ENCODE peak calls at places on chromosomes 6 and 20, in ten cellular contexts. S is tibial artery, F is body of pancreas, E is heart left ventricle, U is breast epithelium, C is HCT116, P is OCI-LY7, I is astrocyte, Y is fibroblast of lung, L is fibroblast of mammary gland. W is an unnamed sample.

GRCh38 chr20:49450281-49450707 is 32.2 kb downstream of the KCNB1 start:
- DNase-seq in U (no peak), P (no peak), C (no peak), E (no peak), F (no peak), Y (peak), L (no peak), I (peak), S (no peak), W (no peak)

GRCh38 chr6:155418017-155418749 is 37.5 kb downstream of the NOX3 start:
- DNase-seq in E (peak), C (no peak), Y (peak), I (peak), U (no peak), F (no peak), L (peak), P (peak), S (peak), W (peak)

GRCh38 chr6:1604347-1604990 is 5.2 kb upstream of the FOXC1 start:
- DNase-seq in E (peak), S (peak), C (no peak), F (peak), P (peak), I (no peak), Y (no peak), L (no peak), U (no peak), W (peak)

GRCh38 chr6:149840345-149841075 is 23.6 kb downstream of the LRP11 start:
- DNase-seq in U (peak), F (peak), C (peak), P (peak), Y (peak), S (peak), E (peak), L (peak), I (peak), W (peak)

GRCh38 chr6:44010411-44011349 is 116.6 kb downstream of the MRPL14 start:
- DNase-seq in L (peak), I (peak), C (peak), Y (peak), F (peak), U (no peak), P (no peak), S (peak), E (peak), W (peak)

GRCh38 chr20:50679753-50680105 is 11.6 kb downstream of the RIPOR3 start:
- DNase-seq in U (no peak), Y (no peak), C (no peak), L (no peak), E (no peak), P (no peak), F (no peak), I (no peak), S (no peak), W (no peak)

GRCh38 chr6:112936476-112936875 is 589.3 kb downstream of the RFPL4B start:
- DNase-seq in I (peak), Y (peak), E (no peak), F (no peak), U (no peak), S (no peak), P (no peak), L (peak), C (no peak), W (peak)

GRCh38 chr20:14374191-14374590 is 36.8 kb upstream of the FLRT3 start:
- DNase-seq in C (no peak), L (no peak), S (no peak), I (no peak), F (no peak), P (no peak), U (no peak), E (no peak), Y (no peak), W (no peak)

GRCh38 chr6:97023982-97024381 is 99.5 kb downstream of the KLHL32 start:
- DNase-seq in P (no peak), C (no peak), Y (no peak), L (no peak), E (no peak), I (no peak), F (no peak), U (no peak), S (no peak), W (no peak)

GRCh38 chr20:54345301-54345724 is 130.1 kb upstream of the DOK5 start:
- DNase-seq in P (no peak), S (no peak), E (no peak), U (no peak), C (peak), L (peak), Y (peak), I (peak), F (no peak), W (peak)

GRCh38 chr6:35318200-35318844 is 20.7 kb downstream of the DEF6 start:
- DNase-seq in L (peak), F (peak), E (peak), Y (peak), S (peak), I (peak), U (no peak), C (no peak), P (no peak), W (peak)

GRCh38 chr6:133992992-133993682 is 40.1 kb downstream of the TBPL1 start:
- DNase-seq in C (no peak), P (no peak), F (no peak), L (no peak), S (no peak), I (no peak), Y (no peak), E (peak), U (no peak), W (no peak)

GRCh38 chr6:40695114-40695513 is 108.0 kb upstream of the LRFN2 start:
- DNase-seq in S (no peak), U (no peak), F (peak), C (no peak), L (peak), P (no peak), E (no peak), I (no peak), Y (no peak), W (no peak)

GRCh38 chr20:4912380-4913142 is 88.7 kb downstream of the SLC23A2 start:
- DNase-seq in L (no peak), C (no peak), E (no peak), P (no peak), Y (no peak), I (no peak), F (no peak), S (no peak), U (no peak), W (no peak)

GRCh38 chr6:128319946-128320345 is 200.5 kb downstream of the PTPRK start:
- DNase-seq in S (no peak), I (no peak), P (no peak), C (no peak), Y (no peak), U (no peak), F (no peak), E (no peak), L (no peak), W (no peak)

GRCh38 chr6:128314190-128314589 is 206.2 kb downstream of the PTPRK start:
- DNase-seq in U (no peak), S (no peak), L (no peak), F (no peak), E (no peak), I (no peak), C (no peak), P (no peak), Y (no peak), W (no peak)

GRCh38 chr6:128311944-128312570 is 208.3 kb downstream of the PTPRK start:
- DNase-seq in Y (no peak), U (no peak), L (no peak), E (no peak), P (no peak), C (no peak), S (no peak), I (no peak), F (no peak), W (no peak)

GRCh38 chr6:128316258-128316952 is 204.0 kb downstream of the PTPRK start:
- DNase-seq in P (no peak), Y (no peak), S (no peak), I (no peak), L (no peak), C (no peak), F (no peak), E (no peak), U (no peak), W (no peak)
- H3K4me3 ChIP-seq in P (no peak), Y (no peak), S (no peak), I (no peak), L (no peak), C (no peak), F (no peak), E (no peak), U (no peak), W (no peak)

DNA sequence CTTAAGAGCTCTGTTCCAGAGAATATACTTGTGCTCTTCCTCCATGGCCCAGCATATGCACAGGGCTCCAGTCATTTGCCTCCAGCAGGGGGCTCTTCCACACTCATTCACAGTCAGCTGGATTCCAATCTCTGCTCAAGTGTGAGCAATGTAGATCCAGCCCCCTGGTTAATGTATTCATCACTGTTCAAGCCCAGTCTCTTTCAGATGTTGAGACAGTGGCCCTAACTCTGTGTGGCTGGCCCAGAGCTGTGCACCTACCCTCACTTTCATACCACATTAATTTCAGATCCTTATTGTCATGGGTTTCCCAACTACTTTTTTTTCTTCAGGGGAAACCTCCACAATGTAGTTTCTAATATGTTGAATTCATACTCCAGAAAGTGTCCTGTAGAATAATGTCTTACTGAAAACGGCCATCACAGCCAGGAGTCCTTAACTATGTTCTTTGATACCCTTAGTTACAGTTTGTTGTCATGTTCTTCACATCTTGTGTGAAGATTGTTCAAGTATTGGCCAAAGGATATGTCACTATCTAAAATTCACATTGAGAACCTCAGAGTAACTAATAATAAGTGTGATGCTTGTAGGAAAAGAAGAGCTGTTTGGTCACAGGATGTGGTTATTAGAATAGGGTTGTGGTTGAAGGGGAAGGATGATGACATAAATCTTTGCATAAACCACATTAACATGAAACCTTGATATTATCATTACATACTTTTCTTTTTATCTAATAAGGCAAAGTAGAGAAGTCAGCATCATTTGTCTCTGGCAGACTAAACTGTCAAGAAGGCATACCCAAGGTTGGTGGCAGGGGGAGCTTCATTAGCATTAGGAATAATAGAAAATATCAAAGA is 14.4 kb upstream of the HLA-DQA1 start:
- DNase-seq in I (peak), C (no peak), U (no peak), F (no peak), P (peak), S (no peak), E (peak), Y (peak), L (peak), W (peak)
- TF ChIP-seq CTCF in I (peak), C (no peak), U (no peak), F (no peak), P (peak), S (peak), E (peak), Y (no peak), L (peak), W (no peak)

GRCh38 chr20:24949756-24950127 is 673 bp downstream of the CST7 start:
- DNase-seq in I (no peak), S (no peak), L (no peak), U (no peak), C (no peak), F (no peak), Y (no peak), P (no peak), E (no peak), W (no peak)
- H3K4me3 ChIP-seq in I (no peak), S (no peak), L (no peak), U (peak), C (no peak), F (no peak), Y (no peak), P (no peak), E (no peak), W (no peak)

DNA sequence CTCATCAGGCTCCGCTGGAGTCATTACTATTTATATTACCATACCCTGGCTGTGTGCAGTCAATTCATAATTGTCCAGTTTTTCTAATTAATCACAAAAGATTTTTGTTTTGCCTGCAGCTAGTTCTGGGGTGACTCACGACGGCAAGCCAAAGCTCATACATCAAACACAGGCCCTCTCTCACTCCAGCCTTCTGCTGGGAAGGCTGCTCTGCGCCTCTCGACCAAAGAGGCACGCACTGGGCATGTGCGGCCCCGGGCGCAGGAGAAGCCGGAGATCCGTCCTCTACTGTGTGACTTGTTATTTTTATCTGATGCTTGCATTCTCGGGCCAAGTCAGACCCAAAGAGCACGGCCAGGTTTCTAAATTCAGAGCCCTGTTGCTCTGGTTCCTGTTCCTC is 98.5 kb downstream of the TFAP2A start:
- DNase-seq in U (peak), Y (peak), S (no peak), F (no peak), P (no peak), E (no peak), I (peak), C (no peak), L (no peak), W (peak)
- TF ChIP-seq CTCF in U (no peak), Y (no peak), S (no peak), F (no peak), P (no peak), E (no peak), I (no peak), C (no peak), L (no peak), W (no peak)

W was measured in AG10803.